ENCODE peak calls at places on chromosomes 5 and 9, in seven cellular contexts. One of them, this sample, is unnamed.

GRCh38 chr9:37324691-37325490 is 97.6 kb upstream of the GRHPR start:
- DNase-seq in fibroblast of villous mesenchyme: no peak
- DNase-seq in Caki2: no peak
- DNase-seq in OCI-M1: no peak
- DNase-seq in stimulated activated CD4-positive, alpha-beta T cell treated with anti-CD3 and anti-CD28 coated beads, TNF-alpha, amount 100 ng/mL, for 24 hours: no peak
- DNase-seq in nephron progenitor cell: no peak
- DNase-seq in D341Med: peak; percentile 34
- DNase-seq in this sample: peak; percentile 9

GRCh38 chr9:93141771-93142483 is 7.9 kb upstream of the NINJ1 start:
- DNase-seq in fibroblast of villous mesenchyme: no peak
- DNase-seq in Caki2: no peak
- DNase-seq in OCI-M1: no peak
- DNase-seq in stimulated activated CD4-positive, alpha-beta T cell treated with anti-CD3 and anti-CD28 coated beads, TNF-alpha, amount 100 ng/mL, for 24 hours: no peak
- DNase-seq in nephron progenitor cell: no peak
- DNase-seq in D341Med: no peak
- DNase-seq in this sample: no peak

GRCh38 chr5:3010953-3011763 is 259.7 kb upstream of the IRX2 start:
- DNase-seq in fibroblast of villous mesenchyme: no peak
- DNase-seq in Caki2: no peak
- DNase-seq in OCI-M1: peak; percentile 7
- DNase-seq in stimulated activated CD4-positive, alpha-beta T cell treated with anti-CD3 and anti-CD28 coated beads, TNF-alpha, amount 100 ng/mL, for 24 hours: no peak
- DNase-seq in nephron progenitor cell: no peak
- DNase-seq in D341Med: no peak
- DNase-seq in this sample: no peak

GRCh38 chr5:59034498-59035186 is 451.8 kb downstream of the RAB3C start:
- DNase-seq in fibroblast of villous mesenchyme: peak; percentile 78
- DNase-seq in Caki2: peak; percentile 31
- DNase-seq in OCI-M1: peak; percentile 65
- DNase-seq in stimulated activated CD4-positive, alpha-beta T cell treated with anti-CD3 and anti-CD28 coated beads, TNF-alpha, amount 100 ng/mL, for 24 hours: no peak
- DNase-seq in nephron progenitor cell: no peak
- DNase-seq in D341Med: peak; percentile 47
- DNase-seq in this sample: peak; percentile 87

GRCh38 chr5:32833621-32834102 is 122.5 kb downstream of the NPR3 start:
- DNase-seq in fibroblast of villous mesenchyme: no peak
- DNase-seq in Caki2: no peak
- DNase-seq in OCI-M1: no peak
- DNase-seq in stimulated activated CD4-positive, alpha-beta T cell treated with anti-CD3 and anti-CD28 coated beads, TNF-alpha, amount 100 ng/mL, for 24 hours: no peak
- DNase-seq in nephron progenitor cell: no peak
- DNase-seq in D341Med: no peak
- DNase-seq in this sample: no peak

GRCh38 chr9:73065439-73065838 is 86.2 kb upstream of the ANXA1 start:
- DNase-seq in fibroblast of villous mesenchyme: no peak
- DNase-seq in Caki2: no peak
- DNase-seq in OCI-M1: no peak
- DNase-seq in stimulated activated CD4-positive, alpha-beta T cell treated with anti-CD3 and anti-CD28 coated beads, TNF-alpha, amount 100 ng/mL, for 24 hours: no peak
- DNase-seq in nephron progenitor cell: no peak
- DNase-seq in D341Med: no peak
- DNase-seq in this sample: no peak

GRCh38 chr5:171459839-171460238 is 40.4 kb downstream of the FGF18 start:
- DNase-seq in fibroblast of villous mesenchyme: no peak
- DNase-seq in Caki2: no peak
- DNase-seq in OCI-M1: no peak
- DNase-seq in stimulated activated CD4-positive, alpha-beta T cell treated with anti-CD3 and anti-CD28 coated beads, TNF-alpha, amount 100 ng/mL, for 24 hours: no peak
- DNase-seq in nephron progenitor cell: no peak
- DNase-seq in D341Med: no peak
- DNase-seq in this sample: no peak

GRCh38 chr5:77650686-77651085 is 12.2 kb upstream of the OTP start:
- DNase-seq in fibroblast of villous mesenchyme: no peak
- DNase-seq in Caki2: no peak
- DNase-seq in OCI-M1: no peak
- DNase-seq in stimulated activated CD4-positive, alpha-beta T cell treated with anti-CD3 and anti-CD28 coated beads, TNF-alpha, amount 100 ng/mL, for 24 hours: no peak
- DNase-seq in nephron progenitor cell: no peak
- DNase-seq in D341Med: no peak
- DNase-seq in this sample: no peak

GRCh38 chr5:147629196-147629595 is 119.3 kb upstream of the DPYSL3 start:
- DNase-seq in fibroblast of villous mesenchyme: no peak
- DNase-seq in Caki2: no peak
- DNase-seq in OCI-M1: no peak
- DNase-seq in stimulated activated CD4-positive, alpha-beta T cell treated with anti-CD3 and anti-CD28 coated beads, TNF-alpha, amount 100 ng/mL, for 24 hours: no peak
- DNase-seq in nephron progenitor cell: no peak
- DNase-seq in D341Med: no peak
- DNase-seq in this sample: no peak

GRCh38 chr9:12604154-12604825 is 88.9 kb upstream of the TYRP1 start:
- DNase-seq in fibroblast of villous mesenchyme: peak; percentile 8
- DNase-seq in Caki2: peak; percentile 22
- DNase-seq in OCI-M1: peak; percentile 83
- DNase-seq in stimulated activated CD4-positive, alpha-beta T cell treated with anti-CD3 and anti-CD28 coated beads, TNF-alpha, amount 100 ng/mL, for 24 hours: no peak
- DNase-seq in nephron progenitor cell: no peak
- DNase-seq in D341Med: no peak
- DNase-seq in this sample: peak; percentile 33

GRCh38 chr9:130990362-130991226 is 18.4 kb upstream of the LAMC3 start:
- DNase-seq in fibroblast of villous mesenchyme: no peak
- DNase-seq in Caki2: no peak
- DNase-seq in OCI-M1: no peak
- DNase-seq in stimulated activated CD4-positive, alpha-beta T cell treated with anti-CD3 and anti-CD28 coated beads, TNF-alpha, amount 100 ng/mL, for 24 hours: no peak
- DNase-seq in nephron progenitor cell: no peak
- DNase-seq in D341Med: peak; percentile 19
- DNase-seq in this sample: no peak

GRCh38 chr9:133715295-133715865 is 22.8 kb downstream of the SARDH start:
- DNase-seq in fibroblast of villous mesenchyme: peak; percentile 86
- DNase-seq in Caki2: no peak
- DNase-seq in OCI-M1: no peak
- DNase-seq in stimulated activated CD4-positive, alpha-beta T cell treated with anti-CD3 and anti-CD28 coated beads, TNF-alpha, amount 100 ng/mL, for 24 hours: no peak
- DNase-seq in nephron progenitor cell: no peak
- DNase-seq in D341Med: no peak
- DNase-seq in this sample: peak; percentile 61

GRCh38 chr5:181235323-181235688 is 8.4 kb downstream of the RACK1 start:
- DNase-seq in fibroblast of villous mesenchyme: no peak
- DNase-seq in Caki2: no peak
- DNase-seq in OCI-M1: no peak
- DNase-seq in stimulated activated CD4-positive, alpha-beta T cell treated with anti-CD3 and anti-CD28 coated beads, TNF-alpha, amount 100 ng/mL, for 24 hours: no peak
- DNase-seq in nephron progenitor cell: no peak
- DNase-seq in D341Med: no peak
- DNase-seq in this sample: no peak

GRCh38 chr9:87909310-87910041 is 8.3 kb upstream of the SPATA31C1 start:
- DNase-seq in fibroblast of villous mesenchyme: no peak
- DNase-seq in Caki2: peak; percentile 92
- DNase-seq in OCI-M1: peak; percentile 71
- DNase-seq in stimulated activated CD4-positive, alpha-beta T cell treated with anti-CD3 and anti-CD28 coated beads, TNF-alpha, amount 100 ng/mL, for 24 hours: no peak
- DNase-seq in nephron progenitor cell: no peak
- DNase-seq in D341Med: no peak
- DNase-seq in this sample: no peak

GRCh38 chr9:126158591-126159519 is 167.8 kb upstream of the MVB12B start:
- DNase-seq in fibroblast of villous mesenchyme: no peak
- DNase-seq in Caki2: no peak
- DNase-seq in OCI-M1: no peak
- DNase-seq in stimulated activated CD4-positive, alpha-beta T cell treated with anti-CD3 and anti-CD28 coated beads, TNF-alpha, amount 100 ng/mL, for 24 hours: no peak
- DNase-seq in nephron progenitor cell: no peak
- DNase-seq in D341Med: no peak
- DNase-seq in this sample: no peak

GRCh38 chr5:149526855-149527590 is 24.2 kb downstream of the CSNK1A1 start:
- DNase-seq in fibroblast of villous mesenchyme: peak; percentile 47
- DNase-seq in Caki2: no peak
- DNase-seq in OCI-M1: peak; percentile 11
- DNase-seq in stimulated activated CD4-positive, alpha-beta T cell treated with anti-CD3 and anti-CD28 coated beads, TNF-alpha, amount 100 ng/mL, for 24 hours: no peak
- DNase-seq in nephron progenitor cell: no peak
- DNase-seq in D341Med: no peak
- DNase-seq in this sample: peak; percentile 39

GRCh38 chr9:134936021-134936761 is 18.5 kb upstream of the FCN1 start:
- DNase-seq in fibroblast of villous mesenchyme: no peak
- DNase-seq in Caki2: no peak
- DNase-seq in OCI-M1: no peak
- DNase-seq in stimulated activated CD4-positive, alpha-beta T cell treated with anti-CD3 and anti-CD28 coated beads, TNF-alpha, amount 100 ng/mL, for 24 hours: no peak
- DNase-seq in nephron progenitor cell: no peak
- DNase-seq in D341Med: no peak
- DNase-seq in this sample: no peak

GRCh38 chr5:59095480-59095879 is 512.6 kb downstream of the RAB3C start:
- DNase-seq in fibroblast of villous mesenchyme: peak; percentile 85
- DNase-seq in Caki2: no peak
- DNase-seq in OCI-M1: peak; percentile 15
- DNase-seq in stimulated activated CD4-positive, alpha-beta T cell treated with anti-CD3 and anti-CD28 coated beads, TNF-alpha, amount 100 ng/mL, for 24 hours: no peak
- DNase-seq in nephron progenitor cell: no peak
- DNase-seq in D341Med: no peak
- DNase-seq in this sample: peak; percentile 85

This sample was measured in choroid plexus epithelial cell.